ENCODE peak calls at places on chromosomes 5 and 9, in six cellular contexts. One of them, this sample, is unnamed.

GRCh38 chr5:94276751-94277150 is 341.7 kb downstream of the KIAA0825 start:
- DNase-seq in HCT116: no peak
- DNase-seq in MM.1S: no peak
- DNase-seq in GM23338: no peak
- DNase-seq in neural progenitor cell: no peak
- DNase-seq in GM23248: peak
- DNase-seq in this sample: no peak

GRCh38 chr9:36091028-36091953 is 45.2 kb upstream of the GLIPR2 start:
- DNase-seq in neural progenitor cell: no peak
- DNase-seq in HCT116: no peak
- DNase-seq in GM23248: peak
- DNase-seq in MM.1S: no peak
- DNase-seq in GM23338: peak
- DNase-seq in this sample: peak

GRCh38 chr5:172078726-172079345 is 72.4 kb upstream of the FBXW11 start:
- DNase-seq in GM23248: no peak
- DNase-seq in MM.1S: no peak
- DNase-seq in HCT116: no peak
- DNase-seq in neural progenitor cell: no peak
- DNase-seq in GM23338: no peak
- DNase-seq in this sample: no peak

GRCh38 chr5:66382152-66382551 is 214.0 kb upstream of the MAST4 start:
- DNase-seq in GM23338: no peak
- DNase-seq in HCT116: no peak
- DNase-seq in GM23248: no peak
- DNase-seq in MM.1S: peak
- DNase-seq in neural progenitor cell: no peak
- DNase-seq in this sample: no peak

GRCh38 chr9:127769985-127770904 is 8.2 kb downstream of the SH2D3C start:
- DNase-seq in GM23338: no peak
- DNase-seq in GM23248: no peak
- DNase-seq in MM.1S: no peak
- DNase-seq in HCT116: no peak
- DNase-seq in neural progenitor cell: peak
- DNase-seq in this sample: no peak

GRCh38 chr5:153802419-153802818 is 236.3 kb downstream of the FAM114A2 start:
- DNase-seq in GM23248: no peak
- DNase-seq in MM.1S: no peak
- DNase-seq in neural progenitor cell: no peak
- DNase-seq in GM23338: no peak
- DNase-seq in HCT116: no peak
- DNase-seq in this sample: no peak

GRCh38 chr9:120985759-120986353 is 59.3 kb upstream of the TRAF1 start:
- DNase-seq in neural progenitor cell: peak
- DNase-seq in MM.1S: peak
- DNase-seq in GM23338: peak
- DNase-seq in GM23248: peak
- DNase-seq in HCT116: peak
- DNase-seq in this sample: peak

GRCh38 chr5:146993876-146994530 is 115.4 kb upstream of the PPP2R2B start:
- DNase-seq in GM23248: peak
- DNase-seq in neural progenitor cell: no peak
- DNase-seq in MM.1S: no peak
- DNase-seq in GM23338: no peak
- DNase-seq in HCT116: no peak
- DNase-seq in this sample: peak

GRCh38 chr9:89153618-89154017 is 25.0 kb downstream of the SHC3 start:
- DNase-seq in GM23248: peak
- DNase-seq in neural progenitor cell: no peak
- DNase-seq in HCT116: peak
- DNase-seq in GM23338: no peak
- DNase-seq in MM.1S: no peak
- DNase-seq in this sample: peak

GRCh38 chr9:121768416-121769015 is 117.1 kb downstream of the DAB2IP start:
- DNase-seq in MM.1S: no peak
- DNase-seq in GM23248: no peak
- DNase-seq in neural progenitor cell: no peak
- DNase-seq in GM23338: no peak
- DNase-seq in HCT116: no peak
- DNase-seq in this sample: no peak

GRCh38 chr9:93058357-93059096 is at the start of gene SUSD3:
- DNase-seq in HCT116: peak
- DNase-seq in neural progenitor cell: peak
- DNase-seq in GM23248: no peak
- DNase-seq in GM23338: peak
- DNase-seq in MM.1S: peak
- DNase-seq in this sample: peak

GRCh38 chr9:110130211-110130610 is 77.7 kb downstream of the C9orf152 start:
- DNase-seq in GM23248: no peak
- DNase-seq in MM.1S: no peak
- DNase-seq in neural progenitor cell: no peak
- DNase-seq in HCT116: no peak
- DNase-seq in GM23338: peak
- DNase-seq in this sample: no peak

GRCh38 chr5:134568761-134569725 is 43.6 kb downstream of the JADE2 start:
- DNase-seq in GM23338: no peak
- DNase-seq in MM.1S: no peak
- DNase-seq in GM23248: peak
- DNase-seq in neural progenitor cell: peak
- DNase-seq in HCT116: no peak
- DNase-seq in this sample: peak

GRCh38 chr5:31196309-31196708 is 2.8 kb downstream of the CDH6 start:
- DNase-seq in MM.1S: no peak
- DNase-seq in GM23248: peak
- DNase-seq in neural progenitor cell: peak
- DNase-seq in GM23338: peak
- DNase-seq in HCT116: no peak
- DNase-seq in this sample: peak

GRCh38 chr5:76958976-76959767 is 6.3 kb downstream of the CRHBP start:
- DNase-seq in neural progenitor cell: no peak
- DNase-seq in GM23338: peak
- DNase-seq in MM.1S: no peak
- DNase-seq in GM23248: peak
- DNase-seq in HCT116: no peak
- DNase-seq in this sample: peak

GRCh38 chr5:81249240-81249639 is 16.1 kb downstream of the CKMT2 start:
- DNase-seq in HCT116: no peak
- DNase-seq in GM23248: no peak
- DNase-seq in MM.1S: no peak
- DNase-seq in neural progenitor cell: peak
- DNase-seq in GM23338: no peak
- DNase-seq in this sample: no peak

GRCh38 chr5:156432830-156433105 is 105.8 kb downstream of the SGCD start:
- DNase-seq in HCT116: no peak
- DNase-seq in GM23338: no peak
- DNase-seq in GM23248: no peak
- DNase-seq in neural progenitor cell: no peak
- DNase-seq in MM.1S: no peak
- DNase-seq in this sample: no peak

GRCh38 chr5:10660720-10661387 is 97.0 kb downstream of the ANKRD33B start:
- DNase-seq in GM23248: no peak
- DNase-seq in MM.1S: no peak
- DNase-seq in HCT116: no peak
- DNase-seq in neural progenitor cell: no peak
- DNase-seq in GM23338: no peak
- DNase-seq in this sample: no peak

GRCh38 chr5:37938861-37939260 is 99.0 kb upstream of the GDNF start:
- DNase-seq in GM23338: no peak
- DNase-seq in GM23248: no peak
- DNase-seq in neural progenitor cell: no peak
- DNase-seq in MM.1S: no peak
- DNase-seq in HCT116: no peak
- DNase-seq in this sample: no peak

GRCh38 chr5:54573783-54574485 is 56.4 kb downstream of the SNX18 start:
- DNase-seq in neural progenitor cell: no peak
- DNase-seq in GM23248: no peak
- DNase-seq in GM23338: no peak
- DNase-seq in HCT116: no peak
- DNase-seq in MM.1S: no peak
- DNase-seq in this sample: no peak

GRCh38 chr9:133534346-133535284 is at the start of gene ADAMTSL2:
- DNase-seq in GM23338: peak
- DNase-seq in HCT116: no peak
- DNase-seq in neural progenitor cell: peak
- DNase-seq in MM.1S: no peak
- DNase-seq in GM23248: peak
- DNase-seq in this sample: no peak
- TF ChIP-seq EZH2 in GM23338: no peak
- TF ChIP-seq EZH2 in HCT116: no peak
- TF ChIP-seq EZH2 in neural progenitor cell: peak
- TF ChIP-seq EZH2 in MM.1S: no peak
- TF ChIP-seq EZH2 in GM23248: no peak
- TF ChIP-seq EZH2 in this sample: no peak

DNA sequence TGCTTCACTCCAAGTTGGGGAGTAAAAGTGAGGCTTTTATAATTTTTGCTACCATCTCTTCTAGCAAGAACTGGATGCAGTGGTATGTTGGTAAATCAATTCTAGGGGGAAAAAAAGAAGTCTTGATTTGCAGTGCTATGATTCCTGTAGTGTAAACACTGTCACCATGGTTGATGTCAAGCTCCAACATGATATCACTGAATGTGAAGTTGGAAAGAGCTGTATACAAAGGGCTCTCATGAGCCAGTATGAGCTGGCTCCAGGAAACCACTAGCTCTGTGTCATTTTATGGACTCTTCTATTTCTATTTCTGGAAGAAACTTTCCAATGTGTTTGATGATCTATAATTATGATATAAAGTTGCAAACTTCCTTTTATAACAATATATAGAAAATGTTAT is 439.3 kb downstream of the NTRK2 start:
- DNase-seq in GM23338: no peak
- DNase-seq in neural progenitor cell: no peak
- DNase-seq in GM23248: no peak
- DNase-seq in HCT116: no peak
- DNase-seq in MM.1S: no peak
- DNase-seq in this sample: no peak
- TF ChIP-seq EZH2phosphoT487 in GM23338: no peak
- TF ChIP-seq EZH2phosphoT487 in neural progenitor cell: no peak
- TF ChIP-seq EZH2phosphoT487 in GM23248: no peak
- TF ChIP-seq EZH2phosphoT487 in HCT116: no peak
- TF ChIP-seq EZH2phosphoT487 in MM.1S: no peak
- TF ChIP-seq EZH2phosphoT487 in this sample: no peak

GRCh38 chr5:88660947-88661869 is 221.8 kb downstream of the MEF2C start:
- DNase-seq in GM23248: peak
- DNase-seq in HCT116: peak
- DNase-seq in GM23338: peak
- DNase-seq in MM.1S: peak
- DNase-seq in neural progenitor cell: peak
- DNase-seq in this sample: peak
- TF ChIP-seq EZH2 in GM23248: peak
- TF ChIP-seq EZH2 in HCT116: no peak
- TF ChIP-seq EZH2 in GM23338: peak
- TF ChIP-seq EZH2 in MM.1S: no peak
- TF ChIP-seq EZH2 in neural progenitor cell: peak
- TF ChIP-seq EZH2 in this sample: no peak

DNA sequence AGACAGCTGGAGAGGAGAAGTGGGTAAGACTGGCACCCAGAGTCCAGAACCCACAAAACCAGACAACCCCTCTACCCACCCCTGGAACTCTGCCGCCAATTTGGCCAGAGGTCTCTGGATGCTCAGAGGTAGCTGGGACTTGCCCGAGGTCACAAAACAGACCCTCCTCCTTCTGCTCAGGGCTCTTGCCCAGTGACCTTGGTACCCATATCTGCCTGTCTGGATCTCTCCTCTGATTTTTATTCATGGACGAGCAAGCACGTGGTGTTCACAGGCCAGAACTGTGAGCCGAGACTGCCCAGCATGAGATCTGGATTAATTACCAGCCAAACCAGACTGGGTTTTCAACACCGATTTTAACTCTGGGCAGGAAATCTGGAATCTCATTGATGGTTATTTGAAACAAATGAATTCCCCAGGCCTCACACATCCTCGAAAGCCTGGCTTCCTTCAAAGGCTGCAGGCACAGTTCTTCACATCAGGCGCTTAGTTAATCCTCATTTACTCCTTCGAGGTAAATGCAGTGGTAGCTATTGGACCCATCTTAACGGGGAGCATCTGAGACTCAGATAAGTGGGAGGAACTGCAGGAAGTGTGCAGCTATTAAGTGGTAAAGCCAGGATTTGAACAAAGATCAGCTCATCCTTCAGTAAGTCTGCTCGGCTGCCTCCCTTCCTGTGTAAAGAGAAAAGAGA is 21.4 kb downstream of the COL27A1 start:
- DNase-seq in HCT116: no peak
- DNase-seq in GM23338: no peak
- DNase-seq in GM23248: peak
- DNase-seq in MM.1S: no peak
- DNase-seq in neural progenitor cell: peak
- DNase-seq in this sample: no peak
- TF ChIP-seq EZH2phosphoT487 in HCT116: no peak
- TF ChIP-seq EZH2phosphoT487 in GM23338: no peak
- TF ChIP-seq EZH2phosphoT487 in GM23248: no peak
- TF ChIP-seq EZH2phosphoT487 in MM.1S: no peak
- TF ChIP-seq EZH2phosphoT487 in neural progenitor cell: no peak
- TF ChIP-seq EZH2phosphoT487 in this sample: no peak